ENCODE peak calls at places on chromosomes 6 and 20, in ten cellular contexts. One of them, this sample, is unnamed.

GRCh38 chr20:46000571-46001145 is 8.1 kb upstream of the MMP9 start:
- DNase-seq in upper lobe of left lung: no peak
- DNase-seq in naive thymus-derived CD4-positive, alpha-beta T cell: peak
- DNase-seq in CD8-positive, alpha-beta memory T cell: no peak
- DNase-seq in uterus: no peak
- DNase-seq in substantia nigra: no peak
- DNase-seq in lower lobe of right lung: peak
- DNase-seq in HepG2: no peak
- DNase-seq in PC-3: no peak
- DNase-seq in body of pancreas: no peak
- DNase-seq in this sample: no peak

GRCh38 chr6:84447651-84448050 is 220.2 kb upstream of the CEP162 start:
- DNase-seq in HepG2: no peak
- DNase-seq in naive thymus-derived CD4-positive, alpha-beta T cell: no peak
- DNase-seq in uterus: no peak
- DNase-seq in lower lobe of right lung: no peak
- DNase-seq in PC-3: no peak
- DNase-seq in substantia nigra: no peak
- DNase-seq in body of pancreas: no peak
- DNase-seq in upper lobe of left lung: no peak
- DNase-seq in CD8-positive, alpha-beta memory T cell: no peak
- DNase-seq in this sample: no peak

GRCh38 chr20:48600470-48600945 is 227.3 kb downstream of the PREX1 start:
- DNase-seq in uterus: no peak
- DNase-seq in PC-3: no peak
- DNase-seq in upper lobe of left lung: no peak
- DNase-seq in substantia nigra: no peak
- DNase-seq in HepG2: no peak
- DNase-seq in body of pancreas: no peak
- DNase-seq in lower lobe of right lung: peak
- DNase-seq in naive thymus-derived CD4-positive, alpha-beta T cell: no peak
- DNase-seq in CD8-positive, alpha-beta memory T cell: no peak
- DNase-seq in this sample: no peak

GRCh38 chr6:22656696-22657340 is 87.5 kb downstream of the HDGFL1 start:
- DNase-seq in body of pancreas: no peak
- DNase-seq in PC-3: no peak
- DNase-seq in CD8-positive, alpha-beta memory T cell: no peak
- DNase-seq in substantia nigra: no peak
- DNase-seq in HepG2: no peak
- DNase-seq in uterus: no peak
- DNase-seq in naive thymus-derived CD4-positive, alpha-beta T cell: no peak
- DNase-seq in upper lobe of left lung: no peak
- DNase-seq in lower lobe of right lung: no peak
- DNase-seq in this sample: no peak

GRCh38 chr20:50512323-50512722 is 2.1 kb downstream of the PTPN1 start:
- DNase-seq in CD8-positive, alpha-beta memory T cell: no peak
- DNase-seq in lower lobe of right lung: no peak
- DNase-seq in substantia nigra: no peak
- DNase-seq in HepG2: no peak
- DNase-seq in naive thymus-derived CD4-positive, alpha-beta T cell: no peak
- DNase-seq in upper lobe of left lung: no peak
- DNase-seq in uterus: no peak
- DNase-seq in PC-3: no peak
- DNase-seq in body of pancreas: no peak
- DNase-seq in this sample: no peak

GRCh38 chr6:6910734-6911295 is 196.9 kb upstream of the RREB1 start:
- DNase-seq in lower lobe of right lung: no peak
- DNase-seq in upper lobe of left lung: no peak
- DNase-seq in naive thymus-derived CD4-positive, alpha-beta T cell: no peak
- DNase-seq in CD8-positive, alpha-beta memory T cell: no peak
- DNase-seq in body of pancreas: no peak
- DNase-seq in HepG2: no peak
- DNase-seq in substantia nigra: no peak
- DNase-seq in PC-3: peak
- DNase-seq in uterus: no peak
- DNase-seq in this sample: no peak

GRCh38 chr6:166274739-166275370 is 33.3 kb downstream of the PRR18 start:
- DNase-seq in HepG2: no peak
- DNase-seq in PC-3: no peak
- DNase-seq in substantia nigra: no peak
- DNase-seq in naive thymus-derived CD4-positive, alpha-beta T cell: no peak
- DNase-seq in upper lobe of left lung: peak
- DNase-seq in uterus: no peak
- DNase-seq in lower lobe of right lung: no peak
- DNase-seq in body of pancreas: no peak
- DNase-seq in CD8-positive, alpha-beta memory T cell: no peak
- DNase-seq in this sample: no peak

GRCh38 chr20:59788811-59789210 is 144.6 kb downstream of the SYCP2 start:
- DNase-seq in lower lobe of right lung: no peak
- DNase-seq in HepG2: no peak
- DNase-seq in naive thymus-derived CD4-positive, alpha-beta T cell: no peak
- DNase-seq in uterus: no peak
- DNase-seq in substantia nigra: no peak
- DNase-seq in body of pancreas: no peak
- DNase-seq in upper lobe of left lung: no peak
- DNase-seq in PC-3: no peak
- DNase-seq in CD8-positive, alpha-beta memory T cell: no peak
- DNase-seq in this sample: no peak

GRCh38 chr6:133815313-133815712 is 73.6 kb upstream of the TCF21 start:
- DNase-seq in naive thymus-derived CD4-positive, alpha-beta T cell: no peak
- DNase-seq in substantia nigra: no peak
- DNase-seq in uterus: no peak
- DNase-seq in body of pancreas: no peak
- DNase-seq in PC-3: no peak
- DNase-seq in HepG2: no peak
- DNase-seq in upper lobe of left lung: no peak
- DNase-seq in lower lobe of right lung: no peak
- DNase-seq in CD8-positive, alpha-beta memory T cell: no peak
- DNase-seq in this sample: no peak

GRCh38 chr6:133814797-133815196 is 74.1 kb upstream of the TCF21 start:
- DNase-seq in naive thymus-derived CD4-positive, alpha-beta T cell: no peak
- DNase-seq in upper lobe of left lung: no peak
- DNase-seq in CD8-positive, alpha-beta memory T cell: no peak
- DNase-seq in substantia nigra: no peak
- DNase-seq in PC-3: peak
- DNase-seq in uterus: peak
- DNase-seq in lower lobe of right lung: no peak
- DNase-seq in body of pancreas: no peak
- DNase-seq in HepG2: no peak
- DNase-seq in this sample: peak

GRCh38 chr6:133814235-133814634 is 74.7 kb upstream of the TCF21 start:
- DNase-seq in upper lobe of left lung: no peak
- DNase-seq in lower lobe of right lung: no peak
- DNase-seq in naive thymus-derived CD4-positive, alpha-beta T cell: no peak
- DNase-seq in PC-3: no peak
- DNase-seq in substantia nigra: no peak
- DNase-seq in body of pancreas: no peak
- DNase-seq in uterus: no peak
- DNase-seq in HepG2: no peak
- DNase-seq in CD8-positive, alpha-beta memory T cell: no peak
- DNase-seq in this sample: no peak

GRCh38 chr6:133809406-133809805 is 79.5 kb upstream of the TCF21 start:
- DNase-seq in naive thymus-derived CD4-positive, alpha-beta T cell: no peak
- DNase-seq in PC-3: no peak
- DNase-seq in substantia nigra: no peak
- DNase-seq in body of pancreas: no peak
- DNase-seq in upper lobe of left lung: no peak
- DNase-seq in CD8-positive, alpha-beta memory T cell: no peak
- DNase-seq in uterus: no peak
- DNase-seq in lower lobe of right lung: no peak
- DNase-seq in HepG2: no peak
- DNase-seq in this sample: no peak

DNA sequence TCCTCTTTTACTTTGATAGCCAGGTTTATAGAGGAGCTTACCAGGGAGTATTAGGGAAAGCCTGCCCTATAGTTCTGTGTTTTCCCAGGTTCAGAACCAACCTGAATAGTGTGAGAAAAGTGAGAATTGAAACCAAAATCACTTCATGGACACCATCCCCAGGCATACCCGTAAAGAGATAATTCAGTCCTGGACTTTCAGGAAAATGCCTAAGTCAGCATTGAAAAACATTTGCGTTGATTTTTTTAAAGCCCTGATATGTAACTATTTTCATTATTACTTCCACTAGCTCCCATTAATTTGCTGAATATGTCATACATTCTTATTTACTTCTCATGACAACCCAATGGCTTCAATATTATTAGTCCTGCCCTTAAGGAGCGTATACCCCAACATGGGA is 77.4 kb upstream of the TCF21 start:
- DNase-seq in uterus: no peak
- DNase-seq in body of pancreas: no peak
- DNase-seq in CD8-positive, alpha-beta memory T cell: no peak
- DNase-seq in lower lobe of right lung: no peak
- DNase-seq in substantia nigra: no peak
- DNase-seq in PC-3: no peak
- DNase-seq in naive thymus-derived CD4-positive, alpha-beta T cell: no peak
- DNase-seq in HepG2: no peak
- DNase-seq in upper lobe of left lung: no peak
- DNase-seq in this sample: no peak
- H3K27ac ChIP-seq in uterus: no peak
- H3K27ac ChIP-seq in body of pancreas: no peak
- H3K27ac ChIP-seq in CD8-positive, alpha-beta memory T cell: no peak
- H3K27ac ChIP-seq in lower lobe of right lung: no peak
- H3K27ac ChIP-seq in substantia nigra: no peak
- H3K27ac ChIP-seq in PC-3: no peak
- H3K27ac ChIP-seq in naive thymus-derived CD4-positive, alpha-beta T cell: no peak
- H3K27ac ChIP-seq in HepG2: no peak
- H3K27ac ChIP-seq in upper lobe of left lung: no peak
- H3K27ac ChIP-seq in this sample: no peak

GRCh38 chr6:108596947-108597346 is 36.2 kb downstream of the FOXO3 start:
- DNase-seq in uterus: no peak
- DNase-seq in lower lobe of right lung: no peak
- DNase-seq in CD8-positive, alpha-beta memory T cell: no peak
- DNase-seq in body of pancreas: no peak
- DNase-seq in substantia nigra: no peak
- DNase-seq in HepG2: no peak
- DNase-seq in upper lobe of left lung: no peak
- DNase-seq in naive thymus-derived CD4-positive, alpha-beta T cell: no peak
- DNase-seq in PC-3: no peak
- DNase-seq in this sample: no peak
- H3K27ac ChIP-seq in uterus: peak
- H3K27ac ChIP-seq in lower lobe of right lung: no peak
- H3K27ac ChIP-seq in CD8-positive, alpha-beta memory T cell: no peak
- H3K27ac ChIP-seq in body of pancreas: no peak
- H3K27ac ChIP-seq in substantia nigra: no peak
- H3K27ac ChIP-seq in HepG2: no peak
- H3K27ac ChIP-seq in upper lobe of left lung: peak
- H3K27ac ChIP-seq in naive thymus-derived CD4-positive, alpha-beta T cell: no peak
- H3K27ac ChIP-seq in PC-3: no peak
- H3K27ac ChIP-seq in this sample: peak

GRCh38 chr6:154479388-154480143 is 30.9 kb downstream of the CNKSR3 start:
- DNase-seq in HepG2: no peak
- DNase-seq in PC-3: no peak
- DNase-seq in CD8-positive, alpha-beta memory T cell: no peak
- DNase-seq in substantia nigra: no peak
- DNase-seq in uterus: no peak
- DNase-seq in upper lobe of left lung: no peak
- DNase-seq in body of pancreas: no peak
- DNase-seq in lower lobe of right lung: no peak
- DNase-seq in naive thymus-derived CD4-positive, alpha-beta T cell: no peak
- DNase-seq in this sample: no peak

GRCh38 chr6:154476494-154476893 is 34.0 kb downstream of the CNKSR3 start:
- DNase-seq in substantia nigra: no peak
- DNase-seq in CD8-positive, alpha-beta memory T cell: no peak
- DNase-seq in lower lobe of right lung: no peak
- DNase-seq in upper lobe of left lung: no peak
- DNase-seq in uterus: no peak
- DNase-seq in body of pancreas: no peak
- DNase-seq in HepG2: no peak
- DNase-seq in PC-3: no peak
- DNase-seq in naive thymus-derived CD4-positive, alpha-beta T cell: no peak
- DNase-seq in this sample: no peak

GRCh38 chr6:154480144-154480639 is 30.3 kb downstream of the CNKSR3 start:
- DNase-seq in body of pancreas: no peak
- DNase-seq in CD8-positive, alpha-beta memory T cell: no peak
- DNase-seq in naive thymus-derived CD4-positive, alpha-beta T cell: no peak
- DNase-seq in PC-3: no peak
- DNase-seq in substantia nigra: no peak
- DNase-seq in lower lobe of right lung: no peak
- DNase-seq in uterus: no peak
- DNase-seq in upper lobe of left lung: no peak
- DNase-seq in HepG2: no peak
- DNase-seq in this sample: no peak

GRCh38 chr6:154478691-154479090 is 31.8 kb downstream of the CNKSR3 start:
- DNase-seq in lower lobe of right lung: no peak
- DNase-seq in PC-3: no peak
- DNase-seq in CD8-positive, alpha-beta memory T cell: no peak
- DNase-seq in naive thymus-derived CD4-positive, alpha-beta T cell: no peak
- DNase-seq in body of pancreas: no peak
- DNase-seq in uterus: no peak
- DNase-seq in upper lobe of left lung: no peak
- DNase-seq in HepG2: no peak
- DNase-seq in substantia nigra: no peak
- DNase-seq in this sample: no peak

DNA sequence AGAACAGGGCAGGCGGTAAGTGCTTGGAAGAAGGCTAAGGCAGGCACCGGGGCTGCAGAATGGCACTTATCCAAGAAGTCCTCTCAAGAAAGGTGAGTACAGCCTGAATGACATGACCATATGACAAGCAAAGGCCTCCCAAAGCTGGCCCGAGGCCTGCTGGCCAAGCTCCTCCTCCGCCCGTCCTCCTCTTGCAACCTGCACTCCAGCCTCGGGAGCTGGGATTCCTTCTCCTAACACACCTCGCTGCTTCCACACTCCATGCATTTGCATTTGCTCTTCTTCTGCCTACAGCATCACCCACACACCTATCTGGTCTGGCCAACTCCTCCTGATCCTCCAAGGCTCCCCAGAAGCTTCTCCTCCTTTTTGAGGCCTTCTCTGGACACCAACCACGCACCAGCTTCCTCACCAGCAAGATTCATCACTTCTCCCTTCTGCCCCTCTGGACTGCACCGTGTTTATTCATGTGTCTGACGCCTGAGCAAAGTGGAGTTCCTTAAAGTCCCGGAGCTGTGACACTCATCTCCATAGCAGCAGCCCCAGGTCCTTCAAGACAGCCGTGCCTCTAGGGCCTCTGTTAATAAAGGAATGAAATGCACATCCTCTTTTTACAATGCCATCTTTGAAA is 32.3 kb downstream of the CNKSR3 start:
- DNase-seq in lower lobe of right lung: peak
- DNase-seq in upper lobe of left lung: peak
- DNase-seq in substantia nigra: no peak
- DNase-seq in body of pancreas: peak
- DNase-seq in CD8-positive, alpha-beta memory T cell: no peak
- DNase-seq in naive thymus-derived CD4-positive, alpha-beta T cell: no peak
- DNase-seq in PC-3: no peak
- DNase-seq in HepG2: no peak
- DNase-seq in uterus: no peak
- DNase-seq in this sample: no peak
- H3K27ac ChIP-seq in lower lobe of right lung: no peak
- H3K27ac ChIP-seq in upper lobe of left lung: no peak
- H3K27ac ChIP-seq in substantia nigra: peak
- H3K27ac ChIP-seq in body of pancreas: no peak
- H3K27ac ChIP-seq in CD8-positive, alpha-beta memory T cell: no peak
- H3K27ac ChIP-seq in naive thymus-derived CD4-positive, alpha-beta T cell: no peak
- H3K27ac ChIP-seq in PC-3: no peak
- H3K27ac ChIP-seq in HepG2: no peak
- H3K27ac ChIP-seq in uterus: peak
- H3K27ac ChIP-seq in this sample: no peak

DNA sequence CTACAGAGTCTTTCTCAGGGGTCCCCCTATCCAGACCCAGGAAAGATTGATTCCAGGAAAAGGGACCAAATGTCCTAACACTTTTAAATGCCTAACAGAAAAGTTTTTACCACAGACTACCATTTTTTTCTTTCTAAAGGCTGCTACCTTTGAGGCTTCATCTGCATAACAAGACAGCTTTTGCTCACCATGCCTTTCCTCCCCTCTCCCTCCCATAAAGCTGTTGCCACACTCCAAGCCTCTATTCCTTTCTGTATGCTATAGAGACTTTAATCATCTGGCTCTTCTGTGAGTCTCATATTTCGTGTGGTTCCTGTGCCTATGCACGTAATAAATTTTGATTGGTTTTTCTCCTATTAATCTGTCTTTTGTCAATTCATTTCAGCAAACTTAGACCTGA is 26.0 kb upstream of the LIN28B start:
- DNase-seq in lower lobe of right lung: no peak
- DNase-seq in body of pancreas: no peak
- DNase-seq in substantia nigra: no peak
- DNase-seq in uterus: no peak
- DNase-seq in HepG2: no peak
- DNase-seq in upper lobe of left lung: no peak
- DNase-seq in PC-3: no peak
- DNase-seq in CD8-positive, alpha-beta memory T cell: no peak
- DNase-seq in naive thymus-derived CD4-positive, alpha-beta T cell: no peak
- DNase-seq in this sample: no peak
- H3K27ac ChIP-seq in lower lobe of right lung: no peak
- H3K27ac ChIP-seq in body of pancreas: no peak
- H3K27ac ChIP-seq in substantia nigra: no peak
- H3K27ac ChIP-seq in uterus: no peak
- H3K27ac ChIP-seq in HepG2: no peak
- H3K27ac ChIP-seq in upper lobe of left lung: no peak
- H3K27ac ChIP-seq in PC-3: no peak
- H3K27ac ChIP-seq in CD8-positive, alpha-beta memory T cell: no peak
- H3K27ac ChIP-seq in naive thymus-derived CD4-positive, alpha-beta T cell: no peak
- H3K27ac ChIP-seq in this sample: no peak

This sample was measured in gastrocnemius medialis.